ENCODE peak calls at places on chromosomes 2 and 18, in eight cellular contexts. S, T, E, F, U, G, W and Y are unnamed samples. For H3K36me3, the result is how much of the 10 kb centered on the place peaks cover.

GRCh38 chr2:46723346-46723745 is 192.3 kb downstream of the MCFD2 start:
- DNase-seq in U (no peak), W (no peak), G (no peak), F (no peak), T (no peak), E (no peak), S (no peak), Y (no peak)

GRCh38 chr18:33838084-33838483 is 260.1 kb downstream of the ASXL3 start:
- DNase-seq in S (no peak), F (no peak), T (no peak), U (no peak), W (no peak), G (no peak), E (no peak), Y (no peak)

GRCh38 chr2:157757500-157757899 is 118.6 kb downstream of the ACVR1 start:
- DNase-seq in T (no peak), W (no peak), U (no peak), G (no peak), S (no peak), E (no peak), F (no peak), Y (no peak)

GRCh38 chr2:26968001-26968400 is 2.4 kb upstream of the MAPRE3 start:
- DNase-seq in E (no peak), F (peak), G (no peak), S (peak), T (no peak), W (no peak), U (no peak), Y (no peak)

GRCh38 chr18:35775887-35776286 is 194.3 kb downstream of the GALNT1 start:
- DNase-seq in T (no peak), G (no peak), U (no peak), E (no peak), F (no peak), S (peak), W (no peak), Y (no peak)

GRCh38 chr2:122263746-122264145 is 508.3 kb downstream of the TSN start:
- DNase-seq in S (peak), G (no peak), T (no peak), W (no peak), F (no peak), U (no peak), E (no peak), Y (no peak)

GRCh38 chr2:215499330-215499729 is 63.5 kb upstream of the FN1 start:
- DNase-seq in F (no peak), W (no peak), S (peak), U (no peak), T (no peak), E (no peak), G (no peak), Y (no peak)

GRCh38 chr2:138500592-138501426 is 761 bp upstream of the SPOPL start:
- DNase-seq in G (no peak), T (no peak), W (no peak), E (no peak), S (no peak), U (no peak), F (peak), Y (no peak)

GRCh38 chr2:127826047-127826446 is 15.1 kb upstream of the WDR33 start:
- DNase-seq in T (no peak), E (no peak), G (no peak), W (no peak), S (no peak), F (no peak), U (no peak), Y (no peak)

GRCh38 chr2:127986548-127987079 is 41.2 kb downstream of the SAP130 start:
- DNase-seq in E (no peak), U (no peak), W (no peak), T (no peak), F (no peak), S (no peak), G (no peak), Y (no peak)

GRCh38 chr18:45793295-45793965 is 32.0 kb upstream of the SIGLEC15 start:
- DNase-seq in T (no peak), U (no peak), G (peak), S (peak), F (no peak), W (peak), E (peak), Y (peak)

GRCh38 chr2:180647651-180648050 is 332.8 kb upstream of the UBE2E3 start:
- DNase-seq in U (no peak), F (no peak), S (no peak), E (no peak), W (no peak), G (no peak), T (no peak), Y (no peak)

GRCh38 chr2:171702781-171703556 is 15.7 kb downstream of the DYNC1I2 start:
- DNase-seq in W (no peak), F (no peak), S (peak), U (no peak), G (no peak), T (no peak), E (no peak), Y (no peak)

GRCh38 chr2:47162780-47163179 is 7.7 kb upstream of the STPG4 start:
- DNase-seq in W (no peak), U (no peak), E (no peak), S (no peak), G (no peak), F (no peak), T (no peak), Y (no peak)

GRCh38 chr2:45127891-45128290 is 118.6 kb upstream of the SIX2 start:
- DNase-seq in T (no peak), W (no peak), E (no peak), F (no peak), U (no peak), S (no peak), G (no peak), Y (no peak)

GRCh38 chr2:108575132-108575966 is 41.1 kb downstream of the LIMS1 start:
- DNase-seq in S (peak), U (no peak), T (no peak), G (no peak), E (no peak), W (no peak), F (no peak), Y (peak)

GRCh38 chr18:45617284-45617683 is 2.0 kb downstream of the SLC14A2 start:
- DNase-seq in F (peak), S (peak), U (peak), G (no peak), T (peak), W (peak), E (no peak), Y (peak)

GRCh38 chr2:157439792-157440186 is 4.1 kb downstream of the CYTIP start:
- DNase-seq in F (peak), S (no peak), U (no peak), W (no peak), E (no peak), G (no peak), T (no peak), Y (no peak)

GRCh38 chr2:113920996-113921395 is 31.1 kb downstream of the ACTR3 start:
- DNase-seq in S (no peak), F (no peak), U (no peak), W (no peak), T (no peak), E (no peak), G (no peak), Y (no peak)

GRCh38 chr2:17643031-17643615 is 102.6 kb downstream of the VSNL1 start:
- DNase-seq in G (peak), W (peak), T (no peak), F (no peak), U (no peak), S (peak), E (no peak), Y (peak)

GRCh38 chr2:161343235-161343634 is 35.0 kb downstream of the PSMD14 start:
- DNase-seq in E (no peak), U (no peak), T (no peak), G (no peak), S (no peak), W (no peak), F (no peak), Y (no peak)

GRCh38 chr2:11744631-11745394 is 1.6 kb upstream of the LPIN1 start:
- DNase-seq in U (no peak), W (no peak), T (no peak), F (no peak), E (no peak), G (no peak), S (peak), Y (no peak)

DNA sequence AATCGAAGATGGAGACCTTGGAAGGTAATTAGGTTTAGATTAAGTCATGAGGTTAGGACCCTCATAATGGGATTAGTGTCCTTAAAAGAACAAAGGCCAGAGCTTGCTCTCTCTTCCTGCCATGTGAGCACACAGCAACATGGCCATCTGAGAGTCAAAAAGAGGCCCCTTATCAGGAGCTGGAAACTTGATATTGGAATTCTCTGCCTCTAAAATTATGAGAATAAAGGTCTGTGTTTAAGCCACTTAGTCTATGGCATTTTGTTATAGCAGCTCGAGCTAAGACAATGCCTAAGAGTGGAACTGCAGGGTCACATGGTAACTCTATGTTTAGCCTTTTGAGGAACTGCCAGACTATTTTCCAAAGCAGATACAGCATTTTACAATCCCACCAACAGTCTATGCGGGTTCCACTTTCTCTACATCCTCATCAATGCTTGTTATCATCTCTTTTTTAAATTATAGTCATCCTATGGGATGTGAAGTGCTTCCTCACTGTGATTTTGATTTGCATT is 42.4 kb downstream of the THADA start:
- DNase-seq in G (no peak), F (no peak), U (no peak), E (no peak), W (no peak), T (no peak), S (no peak), Y (no peak)
- H3K36me3 ChIP-seq in G (under half), F (under half), U (half or more), E (under half), W (under half), T (half or more), S (under half), Y (under half)

GRCh38 chr18:77061946-77062517 is 70.6 kb downstream of the MBP start:
- DNase-seq in W (no peak), U (no peak), E (no peak), G (no peak), T (no peak), F (no peak), S (no peak), Y (no peak)
- TF ChIP-seq CTCF in W (peak), U (no peak), E (no peak), G (no peak), T (no peak), F (no peak), S (no peak), Y (peak)

GRCh38 chr2:200525066-200525465 is 941 bp upstream of the SGO2 start:
- DNase-seq in T (no peak), E (no peak), F (no peak), U (no peak), W (no peak), G (no peak), S (no peak), Y (no peak)
- H3K4me3 ChIP-seq in T (peak), E (peak), F (peak), U (peak), W (no peak), G (peak), S (no peak), Y (no peak)

GRCh38 chr2:239062743-239063142 is 214.9 kb downstream of the TWIST2 start:
- DNase-seq in T (no peak), E (no peak), S (no peak), G (no peak), W (no peak), F (no peak), U (no peak), Y (no peak)

GRCh38 chr2:239059854-239060253 is 212.0 kb downstream of the TWIST2 start:
- DNase-seq in T (no peak), F (no peak), U (no peak), S (no peak), E (no peak), G (no peak), W (no peak), Y (no peak)

GRCh38 chr2:239060676-239061075 is 212.8 kb downstream of the TWIST2 start:
- DNase-seq in T (no peak), F (no peak), S (no peak), U (no peak), G (no peak), E (no peak), W (no peak), Y (no peak)

GRCh38 chr2:239061824-239062560 is 214.1 kb downstream of the TWIST2 start:
- DNase-seq in G (no peak), S (no peak), U (peak), F (peak), T (no peak), E (no peak), W (no peak), Y (no peak)

DNA sequence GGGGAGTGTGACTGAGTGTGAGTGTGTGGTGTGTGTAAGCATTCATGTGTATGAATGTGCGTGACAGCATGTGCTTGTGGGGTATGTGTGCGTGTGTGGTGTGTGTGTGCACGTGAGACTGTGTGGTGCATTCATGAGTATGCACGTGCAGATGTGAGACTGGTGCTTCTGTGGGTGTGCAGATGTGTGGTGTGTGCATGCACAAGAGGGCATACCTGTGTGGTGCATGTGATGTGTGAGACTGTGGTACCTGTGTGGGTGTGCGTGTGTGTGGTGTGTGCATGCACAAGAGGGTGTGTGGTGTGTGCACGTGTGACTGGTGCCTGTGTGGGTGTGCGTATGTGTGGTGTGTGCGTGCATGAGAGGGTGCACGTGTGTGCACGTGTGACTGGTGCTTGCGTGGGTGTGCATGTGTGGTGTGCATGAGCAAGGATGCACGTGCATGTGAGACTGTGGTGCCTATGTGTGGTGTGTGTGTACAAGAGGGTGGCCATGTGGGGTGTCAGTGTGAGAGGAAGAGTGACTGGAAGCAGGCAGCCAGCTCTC is 213.3 kb downstream of the TWIST2 start:
- DNase-seq in S (no peak), W (no peak), E (no peak), T (no peak), U (no peak), G (no peak), F (no peak), Y (no peak)
- H3K36me3 ChIP-seq in S (under half), W (under half), E (under half), T (half or more), U (half or more), G (under half), F (under half), Y (under half)

DNA sequence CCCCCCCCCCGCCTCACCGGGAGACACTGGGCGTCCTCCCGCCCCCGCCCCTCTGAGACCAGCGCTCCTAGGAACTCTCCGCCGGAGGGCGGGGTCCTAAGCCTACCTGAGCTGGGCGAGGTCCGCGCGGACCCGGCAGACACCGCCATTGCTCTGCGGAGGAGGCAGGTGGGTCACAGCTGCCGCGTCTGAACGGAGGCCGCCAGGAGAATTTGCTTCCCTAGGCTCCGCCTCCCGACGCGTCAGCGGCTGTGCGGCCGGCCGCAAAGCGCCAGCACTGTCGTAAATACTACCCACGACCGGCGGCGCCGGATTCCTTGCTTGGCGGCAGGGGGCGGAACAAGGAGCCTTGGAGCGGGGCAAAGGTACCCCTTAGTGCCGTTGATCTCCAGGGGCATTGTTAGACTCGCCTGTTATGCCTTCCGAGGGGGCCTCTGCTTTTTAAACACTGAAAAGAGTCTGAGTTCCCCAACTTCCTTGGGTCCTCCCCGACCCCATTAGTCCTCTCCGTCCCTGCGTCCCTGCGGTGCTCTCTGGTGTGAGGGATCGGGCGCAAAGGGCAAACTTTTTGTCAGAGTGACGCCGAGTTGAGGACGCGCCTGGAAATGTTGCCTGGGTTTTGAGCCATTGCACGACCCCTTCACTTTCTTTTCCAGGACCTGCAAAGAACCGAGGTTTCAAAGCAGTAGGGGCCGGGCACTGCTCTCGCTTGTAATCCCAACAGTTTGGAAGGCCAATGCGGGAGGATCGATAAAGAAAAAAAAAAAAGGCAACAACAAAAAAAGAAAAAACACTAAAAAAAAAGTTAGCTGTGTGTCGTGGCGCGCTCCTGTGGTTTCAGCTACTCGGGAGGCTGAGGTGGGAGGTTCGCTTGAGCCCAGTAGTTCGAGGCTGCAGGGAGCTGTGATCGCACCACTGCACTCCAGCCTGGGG is at the start of gene GGCX:
- DNase-seq in T (peak), F (peak), G (no peak), S (peak), U (peak), W (no peak), E (peak), Y (peak)
- TF ChIP-seq CTCF in T (peak), F (peak), G (no peak), S (peak), U (peak), W (peak), E (peak), Y (no peak)

GRCh38 chr2:70525032-70525431 is 28.6 kb downstream of the TGFA start:
- DNase-seq in F (peak), G (no peak), U (peak), W (no peak), S (peak), E (no peak), T (no peak), Y (no peak)

GRCh38 chr2:70527447-70528080 is 26.1 kb downstream of the TGFA start:
- DNase-seq in G (no peak), F (no peak), T (no peak), W (no peak), E (no peak), U (no peak), S (no peak), Y (no peak)

GRCh38 chr2:70523996-70524965 is 29.3 kb downstream of the TGFA start:
- DNase-seq in E (peak), U (peak), W (peak), S (peak), T (no peak), G (no peak), F (peak), Y (peak)

GRCh38 chr2:70528276-70528675 is 25.4 kb downstream of the TGFA start:
- DNase-seq in T (no peak), S (no peak), E (no peak), U (no peak), G (no peak), W (no peak), F (no peak), Y (no peak)

GRCh38 chr2:70526126-70526525 is 27.5 kb downstream of the TGFA start:
- DNase-seq in U (no peak), S (no peak), G (no peak), T (no peak), E (no peak), F (no peak), W (no peak), Y (no peak)
- H3K4me3 ChIP-seq in U (no peak), S (no peak), G (no peak), T (no peak), E (no peak), F (no peak), W (no peak), Y (no peak)

GRCh38 chr18:50917021-50917420 is 38.1 kb downstream of the ME2 start:
- DNase-seq in U (no peak), G (no peak), F (no peak), S (no peak), W (no peak), T (no peak), E (no peak), Y (no peak)

DNA sequence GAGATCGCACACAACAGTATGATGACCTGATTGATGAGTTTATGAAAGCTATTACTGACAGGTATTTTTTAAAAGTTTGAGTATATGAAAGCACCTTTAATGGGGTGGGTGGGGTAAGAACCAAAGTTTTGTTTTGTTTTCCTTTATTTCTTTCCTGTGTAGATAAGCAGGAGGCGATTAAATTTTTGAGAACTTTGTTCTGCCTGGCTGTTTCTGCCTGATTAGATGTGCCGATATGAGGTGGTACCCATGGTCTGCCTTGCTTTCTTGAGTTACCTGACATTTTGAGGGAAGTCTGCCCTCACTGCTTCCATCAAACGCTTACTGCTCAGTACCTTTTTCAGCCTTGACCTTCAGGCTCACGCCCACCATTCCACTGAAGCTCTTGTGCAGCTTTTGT is 39.2 kb downstream of the ME2 start:
- DNase-seq in S (no peak), G (no peak), T (no peak), E (no peak), W (no peak), F (no peak), U (no peak), Y (no peak)
- H3K36me3 ChIP-seq in S (under half), G (under half), T (under half), E (under half), W (under half), F (under half), U (half or more), Y (under half)

GRCh38 chr2:76464310-76464709 is 753.6 kb upstream of the GCFC2 start:
- DNase-seq in S (no peak), F (no peak), W (no peak), G (no peak), E (no peak), T (no peak), U (no peak), Y (no peak)
- TF ChIP-seq CTCF in S (no peak), F (no peak), W (no peak), G (no peak), E (no peak), T (no peak), U (no peak), Y (no peak)

GRCh38 chr2:231397928-231398294 is 2.4 kb downstream of the B3GNT7 start:
- DNase-seq in S (no peak), T (no peak), F (no peak), G (no peak), W (no peak), E (no peak), U (no peak), Y (no peak)

GRCh38 chr2:231395188-231396057 is at the start of gene B3GNT7:
- DNase-seq in E (no peak), S (no peak), F (peak), W (no peak), T (no peak), G (no peak), U (peak), Y (no peak)

GRCh38 chr2:231398585-231398984 is 3.1 kb downstream of the B3GNT7 start:
- DNase-seq in S (no peak), G (no peak), U (no peak), T (no peak), E (no peak), W (no peak), F (no peak), Y (no peak)

GRCh38 chr2:231396058-231396821 is 730 bp downstream of the B3GNT7 start:
- DNase-seq in F (no peak), S (no peak), U (no peak), G (no peak), W (no peak), T (no peak), E (no peak), Y (no peak)

GRCh38 chr2:231397011-231397927 is 1.8 kb downstream of the B3GNT7 start:
- DNase-seq in U (no peak), W (no peak), S (no peak), F (no peak), G (no peak), E (no peak), T (no peak), Y (no peak)
- H3K4me3 ChIP-seq in U (peak), W (no peak), S (no peak), F (peak), G (peak), E (no peak), T (no peak), Y (no peak)